ENCODE peak calls at places on chromosomes 11 and 22, in six cellular contexts. E, Q, A, T, I and Y are unnamed samples.

GRCh38 chr11:35702126-35702525 is 39.6 kb downstream of the TRIM44 start:
- DNase-seq in E (no peak), T (no peak), I (no peak), A (no peak), Q (no peak), Y (no peak)

GRCh38 chr11:70481625-70482528 is 83.5 kb downstream of the CTTN start:
- DNase-seq in I (no peak), E (peak), Q (no peak), T (peak), A (no peak), Y (no peak)

GRCh38 chr22:49704345-49705215 is 123.1 kb downstream of the BRD1 start:
- DNase-seq in I (no peak), T (no peak), A (no peak), E (no peak), Q (no peak), Y (no peak)

GRCh38 chr22:17009640-17010291 is 1.7 kb upstream of the GAB4 start:
- DNase-seq in A (no peak), Q (no peak), I (no peak), T (no peak), E (no peak), Y (no peak)

GRCh38 chr11:23013509-23013908 is 153.2 kb upstream of the CCDC179 start:
- DNase-seq in Q (no peak), I (no peak), A (no peak), E (no peak), T (no peak), Y (no peak)

GRCh38 chr11:68724293-68724692 is 27.0 kb downstream of the TESMIN start:
- DNase-seq in E (no peak), A (no peak), T (no peak), Q (no peak), I (no peak), Y (no peak)

GRCh38 chr11:61477734-61478148 is 30.8 kb upstream of the LRRC10B start:
- DNase-seq in Q (no peak), I (peak), E (no peak), T (peak), A (peak), Y (no peak)

GRCh38 chr11:61577383-61578118 is 3.3 kb downstream of the SYT7 start:
- DNase-seq in T (peak), Q (no peak), I (no peak), A (no peak), E (no peak), Y (no peak)

GRCh38 chr22:38111941-38112355 is 1.5 kb upstream of the BAIAP2L2 start:
- DNase-seq in T (peak), E (no peak), I (no peak), A (no peak), Q (no peak), Y (no peak)

GRCh38 chr11:18804621-18805020 is 13.0 kb upstream of the PTPN5 start:
- DNase-seq in T (no peak), A (no peak), E (no peak), I (no peak), Q (no peak), Y (no peak)

GRCh38 chr11:109267293-109268095 is 154.5 kb upstream of the C11orf87 start:
- DNase-seq in T (no peak), E (peak), Q (no peak), A (peak), I (no peak), Y (no peak)

GRCh38 chr11:79493555-79494171 is 52.8 kb upstream of the TENM4 start:
- DNase-seq in Q (peak), A (peak), I (peak), T (peak), E (peak), Y (no peak)

GRCh38 chr11:101128571-101129202 is 926 bp downstream of the PGR start:
- DNase-seq in Q (peak), A (no peak), T (peak), I (no peak), E (no peak), Y (no peak)

GRCh38 chr11:102252339-102252891 is 64.9 kb upstream of the BIRC3 start:
- DNase-seq in I (no peak), Q (no peak), A (no peak), T (no peak), E (no peak), Y (no peak)

GRCh38 chr11:122709042-122709760 is 53.7 kb downstream of the UBASH3B start:
- DNase-seq in Q (no peak), I (no peak), T (no peak), E (peak), A (peak), Y (no peak)

GRCh38 chr11:101428918-101429317 is 154.9 kb downstream of the TRPC6 start:
- DNase-seq in T (peak), I (no peak), E (no peak), A (peak), Q (no peak), Y (no peak)

GRCh38 chr11:124899376-124900145 is 1.9 kb upstream of the ROBO4 start:
- DNase-seq in E (peak), T (no peak), I (no peak), A (peak), Q (no peak), Y (no peak)

GRCh38 chr11:11909727-11910126 is 68.0 kb downstream of the USP47 start:
- DNase-seq in I (no peak), Q (no peak), E (peak), A (peak), T (no peak), Y (no peak)

GRCh38 chr11:122666743-122667142 is 11.2 kb downstream of the UBASH3B start:
- DNase-seq in Q (no peak), A (no peak), E (no peak), T (no peak), I (no peak), Y (no peak)

GRCh38 chr11:111925953-111926352 is 7.2 kb downstream of the C11orf52 start:
- DNase-seq in E (no peak), A (no peak), T (no peak), Q (no peak), I (no peak), Y (no peak)
- H3K4me3 ChIP-seq in E (no peak), A (no peak), T (no peak), Q (no peak), I (no peak), Y (no peak)

DNA sequence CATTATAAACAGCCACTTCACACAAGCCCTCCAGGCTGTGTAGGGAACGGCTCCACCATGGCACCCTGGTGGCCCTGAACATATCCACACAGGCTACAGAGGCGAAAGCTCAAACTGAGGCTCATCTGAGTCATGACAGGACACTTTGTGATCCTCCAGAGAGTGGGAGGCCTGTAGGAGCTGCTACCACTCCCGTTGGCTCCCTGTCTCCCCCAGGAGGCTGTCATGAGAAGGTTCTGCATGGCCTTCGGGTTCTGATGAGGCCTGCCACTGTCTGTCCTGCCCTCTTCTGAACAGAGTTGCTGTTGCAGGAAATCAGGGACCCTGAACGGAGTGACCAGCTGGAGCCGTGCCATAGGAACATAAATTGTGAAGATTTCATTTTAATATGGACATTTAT is 23.8 kb upstream of the ALDH3B2 start:
- DNase-seq in Q (no peak), E (no peak), I (no peak), A (no peak), T (no peak), Y (peak)
- TF ChIP-seq CTCF in Q (no peak), E (peak), I (no peak), A (peak), T (no peak), Y (peak)

GRCh38 chr11:40293655-40294342 is 1165.7 kb downstream of the LRRC4C start:
- DNase-seq in I (no peak), T (peak), A (peak), E (peak), Q (peak), Y (peak)
- H3K4me3 ChIP-seq in I (no peak), T (peak), A (peak), E (peak), Q (peak), Y (no peak)

GRCh38 chr22:22769434-22770279 is 118.0 kb upstream of the IGLL5 start:
- DNase-seq in Q (no peak), T (no peak), I (no peak), E (no peak), A (no peak), Y (no peak)

GRCh38 chr22:22770280-22770871 is 117.2 kb upstream of the IGLL5 start:
- DNase-seq in Q (no peak), E (peak), T (peak), I (no peak), A (peak), Y (no peak)

GRCh38 chr22:22770881-22771280 is 116.7 kb upstream of the IGLL5 start:
- DNase-seq in E (no peak), T (no peak), I (no peak), A (no peak), Q (no peak), Y (no peak)

GRCh38 chr22:22768885-22769284 is 118.7 kb upstream of the IGLL5 start:
- DNase-seq in T (no peak), I (no peak), E (no peak), A (no peak), Q (no peak), Y (no peak)

GRCh38 chr22:22767876-22768602 is 119.6 kb upstream of the IGLL5 start:
- DNase-seq in T (no peak), Q (no peak), A (no peak), E (no peak), I (no peak), Y (no peak)
- TF ChIP-seq CTCF in T (no peak), Q (no peak), A (peak), E (no peak), I (no peak), Y (peak)

DNA sequence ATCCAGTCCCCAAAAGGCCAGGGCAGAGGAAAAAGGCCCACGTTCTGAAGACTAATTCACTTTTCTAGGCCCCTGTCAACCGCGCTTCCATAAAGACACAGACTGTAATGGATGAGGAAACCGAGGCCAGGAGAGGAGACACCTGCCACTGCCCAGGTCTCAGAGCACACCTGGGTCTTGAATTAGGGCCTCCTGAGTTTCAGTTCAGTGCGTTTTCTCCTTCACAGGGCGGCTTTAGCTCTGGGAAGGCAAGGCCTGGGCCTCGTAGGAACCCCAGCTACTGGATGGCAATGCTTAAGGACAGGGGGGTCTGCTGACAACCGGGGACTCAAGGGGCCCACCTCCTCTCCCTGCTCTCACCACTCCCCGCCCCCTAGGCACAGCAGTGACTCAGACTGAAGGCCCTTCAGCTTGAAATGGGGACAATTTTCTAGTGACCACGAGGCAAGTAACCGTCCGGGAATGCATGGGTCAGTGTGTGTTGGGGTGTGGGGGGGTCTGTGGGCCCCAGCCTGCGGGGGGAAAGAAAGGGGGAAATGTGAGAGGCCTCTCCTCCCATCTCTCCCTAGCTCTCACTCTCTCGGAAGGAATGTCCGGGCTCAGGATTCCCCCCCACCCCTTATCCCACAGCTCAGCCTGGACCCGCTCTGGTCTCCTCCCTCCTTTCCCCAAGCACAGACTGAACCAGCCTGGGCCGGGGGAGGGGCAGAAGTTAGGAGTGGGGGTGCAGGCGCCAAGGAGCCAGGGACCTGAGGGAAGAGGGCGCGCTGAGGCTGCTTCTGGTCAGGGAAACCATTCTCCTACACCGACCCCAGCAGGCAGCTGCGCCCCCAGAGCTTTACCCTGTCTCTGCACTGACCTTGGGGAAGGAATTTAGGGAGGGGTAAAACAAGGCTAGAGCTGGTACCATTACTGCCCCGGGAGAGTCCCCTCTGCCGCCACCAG is 17.2 kb downstream of the CREB3L1 start:
- DNase-seq in A (peak), I (no peak), T (peak), E (peak), Q (no peak), Y (no peak)
- H3K4me3 ChIP-seq in A (peak), I (peak), T (peak), E (peak), Q (peak), Y (peak)